ENCODE peak calls at places on chromosomes 13 and 19, in eight cellular contexts. R, L, M, K, A, F, B and V are unnamed samples.

GRCh38 chr13:42985312-42986175 is 6.5 kb downstream of the EPSTI1 start:
- DNase-seq in R (no peak), L (no peak), M (peak; percentile 83), K (no peak), A (no peak), F (no peak), B (no peak), V (no peak)

GRCh38 chr19:35562336-35562735 is 1.1 kb downstream of the ATP4A start:
- DNase-seq in R (no peak), L (no peak), M (no peak), K (no peak), A (no peak), F (no peak), B (no peak), V (no peak)

GRCh38 chr13:72230131-72230530 is 363.1 kb upstream of the DACH1 start:
- DNase-seq in R (no peak), L (no peak), M (no peak), K (no peak), A (no peak), F (no peak), B (no peak), V (no peak)

GRCh38 chr13:110379905-110380341 is 72.8 kb downstream of the COL4A2 start:
- DNase-seq in R (no peak), L (no peak), M (peak; percentile 64), K (no peak), A (no peak), F (no peak), B (peak; percentile 77), V (no peak)

GRCh38 chr19:10960314-10961072 is at the start of gene SMARCA4:
- DNase-seq in R (peak; percentile 93), L (peak; percentile 96), M (peak; percentile 95), K (peak; percentile 96), A (peak; percentile 77), F (peak; percentile 98), B (peak; percentile 91), V (peak; percentile 99)

GRCh38 chr13:41694902-41695301 is 237.6 kb downstream of the RGCC start:
- DNase-seq in R (no peak), L (peak; percentile 80), M (peak; percentile 97), K (no peak), A (peak; percentile 95), F (peak; percentile 71), B (peak; percentile 95), V (no peak)

GRCh38 chr19:51301266-51301665 is 10.2 kb upstream of the IGLON5 start:
- DNase-seq in R (no peak), L (no peak), M (no peak), K (no peak), A (no peak), F (no peak), B (no peak), V (no peak)

GRCh38 chr19:30253581-30253996 is 118.6 kb upstream of the ZNF536 start:
- DNase-seq in R (no peak), L (no peak), M (no peak), K (no peak), A (peak; percentile 19), F (no peak), B (no peak), V (no peak)

GRCh38 chr13:78650725-78651083 is 8.3 kb downstream of the OBI1 start:
- DNase-seq in R (no peak), L (no peak), M (no peak), K (no peak), A (no peak), F (no peak), B (no peak), V (no peak)

GRCh38 chr19:12940897-12941296 is 2.5 kb downstream of the CALR start:
- DNase-seq in R (no peak), L (no peak), M (no peak), K (no peak), A (no peak), F (no peak), B (no peak), V (no peak)

GRCh38 chr19:33442706-33443105 is 69.2 kb downstream of the CEBPG start:
- DNase-seq in R (no peak), L (no peak), M (no peak), K (no peak), A (no peak), F (no peak), B (no peak), V (peak; percentile 4)

GRCh38 chr13:63517376-63517775 is 2101.7 kb upstream of the PCDH20 start:
- DNase-seq in R (no peak), L (no peak), M (no peak), K (no peak), A (peak; percentile 61), F (no peak), B (no peak), V (no peak)

GRCh38 chr19:39282021-39282420 is 13.8 kb downstream of the IFNL2 start:
- DNase-seq in R (no peak), L (no peak), M (no peak), K (no peak), A (no peak), F (no peak), B (no peak), V (no peak)
- TF ChIP-seq CTCF in R (no peak), L (no peak), M (no peak), K (no peak), A (no peak), F (no peak), B (no peak), V (no peak)

DNA sequence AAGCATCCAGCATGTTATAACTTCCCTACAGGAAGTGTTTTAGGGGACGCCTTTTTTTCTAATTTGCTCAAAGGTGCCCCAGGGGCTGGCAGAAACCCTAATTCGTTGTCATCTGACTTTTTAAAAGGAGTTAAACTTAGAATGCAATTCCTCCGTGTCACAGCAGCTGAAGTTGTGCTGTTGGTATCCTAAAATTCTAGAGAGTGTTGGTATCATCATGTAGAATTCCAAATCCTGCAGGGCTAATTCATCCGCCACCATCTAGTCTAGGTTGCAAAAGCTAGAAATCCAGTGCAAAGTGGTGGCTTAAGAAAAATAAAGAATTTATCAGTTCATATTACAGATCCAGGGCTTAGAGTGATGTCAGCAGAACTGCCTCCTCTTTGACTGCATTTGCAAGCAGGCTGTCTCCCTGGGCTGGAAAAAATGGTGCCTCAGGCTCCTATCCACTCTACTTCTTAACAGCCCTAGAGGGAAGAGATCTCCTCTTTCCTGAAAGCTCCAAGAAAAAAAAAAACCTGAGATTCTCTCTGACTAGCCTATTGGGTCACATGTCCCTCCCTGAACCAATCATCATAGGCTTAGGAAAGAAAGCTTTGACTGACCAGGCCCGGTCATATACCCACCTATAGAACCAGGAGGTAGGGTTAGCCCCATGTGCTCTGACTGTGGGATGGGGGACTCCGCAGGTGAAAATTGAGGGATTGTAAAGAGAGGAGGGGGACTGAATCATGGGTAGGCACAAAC is 73.0 kb downstream of the MAP4K1 start:
- DNase-seq in R (no peak), L (no peak), M (peak; percentile 9), K (no peak), A (no peak), F (no peak), B (no peak), V (no peak)
- TF ChIP-seq CTCF in R (no peak), L (peak; percentile 3), M (peak; percentile 58), K (peak; percentile 19), A (peak; percentile 54), F (peak; percentile 62), B (peak; percentile 55), V (peak; percentile 5)

GRCh38 chr19:20969498-20969897 is 46.4 kb downstream of the ZNF85 start:
- DNase-seq in R (no peak), L (no peak), M (no peak), K (no peak), A (no peak), F (no peak), B (no peak), V (no peak)

GRCh38 chr19:20968092-20968491 is 45.0 kb downstream of the ZNF85 start:
- DNase-seq in R (no peak), L (no peak), M (no peak), K (no peak), A (no peak), F (no peak), B (no peak), V (no peak)

GRCh38 chr19:20969898-20970297 is 46.8 kb downstream of the ZNF85 start:
- DNase-seq in R (no peak), L (no peak), M (no peak), K (no peak), A (no peak), F (no peak), B (no peak), V (no peak)

DNA sequence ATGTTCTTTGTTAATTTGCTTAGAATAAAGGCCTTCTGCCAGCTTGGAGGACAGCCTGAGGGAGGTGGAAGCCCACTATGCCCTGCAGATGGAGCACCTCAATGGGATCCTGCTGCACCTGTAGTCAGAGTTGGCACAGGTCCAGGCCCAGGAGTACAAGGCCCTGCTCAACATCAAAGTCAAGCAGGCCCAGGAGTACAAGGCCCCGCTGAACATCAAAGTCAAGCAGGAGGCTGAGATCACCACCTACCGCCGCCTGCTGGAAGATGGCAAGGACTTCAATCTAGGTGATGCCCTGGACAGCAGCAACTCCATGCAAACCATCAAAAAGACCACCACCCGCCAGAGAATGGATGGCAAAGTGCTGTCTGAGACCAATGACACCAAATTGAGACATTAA is 41.7 kb downstream of the ZNF85 start:
- DNase-seq in R (no peak), L (no peak), M (no peak), K (peak; percentile 76), A (no peak), F (no peak), B (no peak), V (no peak)
- TF ChIP-seq CTCF in R (no peak), L (no peak), M (no peak), K (peak; percentile 50), A (no peak), F (no peak), B (peak; percentile 9), V (no peak)

DNA sequence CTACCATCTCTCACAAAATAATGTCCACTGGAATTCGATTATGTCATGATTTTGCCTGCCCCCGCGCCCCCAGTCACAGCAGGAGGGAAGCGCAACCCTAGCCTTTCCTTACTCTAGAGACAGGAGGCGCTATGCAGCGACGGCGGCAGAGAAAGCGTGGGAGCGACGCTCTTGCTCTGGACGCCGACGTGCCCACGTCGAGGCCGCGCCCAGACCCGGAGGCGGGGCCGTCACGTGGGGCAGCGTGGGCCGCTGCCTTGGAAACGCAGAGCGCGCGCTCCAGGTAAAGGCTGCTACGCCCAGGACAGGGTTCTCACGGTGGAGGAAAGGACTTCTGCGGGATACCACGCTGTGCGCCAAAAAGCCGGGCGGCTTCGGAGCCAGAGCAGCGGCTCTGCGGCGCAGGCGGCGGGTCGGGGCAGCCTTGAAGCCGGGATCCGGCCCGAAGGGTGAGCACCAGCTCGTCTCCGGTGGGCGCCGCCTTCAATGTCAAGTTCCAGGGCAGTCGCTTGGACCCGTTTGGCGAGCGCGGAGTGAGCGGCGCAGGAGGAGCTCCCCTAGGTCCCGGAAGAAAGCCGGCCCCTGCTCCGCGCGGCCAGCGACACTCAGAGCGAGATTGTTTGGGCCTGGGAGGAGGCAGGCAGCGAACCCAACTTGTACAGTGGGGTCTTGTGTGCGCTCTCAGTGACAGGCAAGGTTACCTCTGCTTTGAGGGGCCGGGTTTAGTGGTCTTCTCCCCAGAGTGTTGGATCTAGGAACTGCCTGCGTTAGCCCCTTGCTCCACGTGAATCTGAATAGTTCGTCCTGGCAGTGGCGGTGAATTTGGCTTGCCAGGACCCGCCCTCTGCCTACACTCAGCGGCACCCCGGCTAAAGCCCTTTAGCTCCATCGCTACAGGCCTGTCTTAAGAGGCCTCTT is 121.7 kb downstream of the MRPL57 start:
- DNase-seq in R (peak; percentile 79), L (peak; percentile 83), M (peak; percentile 86), K (peak; percentile 86), A (peak; percentile 37), F (peak; percentile 84), B (peak; percentile 78), V (peak; percentile 85)
- TF ChIP-seq CTCF in R (peak; percentile 86), L (peak; percentile 95), M (peak; percentile 89), K (peak; percentile 67), A (peak; percentile 93), F (peak; percentile 80), B (peak; percentile 89), V (peak; percentile 73)